ENCODE peak calls at places on chromosomes 3 and 15, in eight cellular contexts. S, A, V, X, P, H, E and D are unnamed samples.

GRCh38 chr15:99268431-99268830 is 17.1 kb downstream of the LRRC28 start:
- DNase-seq in P (no peak), A (no peak), V (no peak), H (no peak), E (no peak), X (no peak), S (no peak), D (no peak)

GRCh38 chr15:29821416-29822099 is 710 bp downstream of the TJP1 start:
- DNase-seq in V (peak), H (no peak), A (peak), P (peak), E (no peak), S (peak), X (peak), D (peak)

GRCh38 chr15:70478251-70478990 is 284.9 kb downstream of the UACA start:
- DNase-seq in E (peak), X (no peak), P (no peak), S (no peak), H (no peak), V (no peak), A (no peak), D (peak)

GRCh38 chr3:81216192-81216591 is 545.3 kb downstream of the GBE1 start:
- DNase-seq in P (no peak), E (no peak), X (peak), A (no peak), H (no peak), V (no peak), S (no peak), D (no peak)

GRCh38 chr3:188712257-188712924 is 459.4 kb upstream of the TPRG1 start:
- DNase-seq in S (peak), P (no peak), H (no peak), X (no peak), E (peak), A (peak), V (no peak), D (peak)

GRCh38 chr3:38689346-38689745 is 39.9 kb upstream of the SCN5A start:
- DNase-seq in V (no peak), H (no peak), S (no peak), X (no peak), A (no peak), E (no peak), P (no peak), D (no peak)

GRCh38 chr3:41202834-41203345 is 3.6 kb downstream of the CTNNB1 start:
- DNase-seq in P (no peak), H (no peak), V (no peak), S (peak), E (peak), A (peak), X (peak), D (no peak)

GRCh38 chr3:15317164-15317477 is 15.3 kb downstream of the SH3BP5 start:
- DNase-seq in E (no peak), V (no peak), H (no peak), A (no peak), X (no peak), S (peak), P (no peak), D (no peak)

GRCh38 chr3:43194069-43194468 is 88.2 kb upstream of the POMGNT2 start:
- DNase-seq in X (no peak), V (no peak), E (no peak), H (no peak), P (no peak), S (no peak), A (no peak), D (no peak)

GRCh38 chr15:62208367-62208766 is 43.3 kb upstream of the C2CD4B start:
- DNase-seq in P (no peak), S (no peak), A (no peak), V (no peak), H (no peak), X (no peak), E (no peak), D (no peak)

GRCh38 chr3:146250449-146251382 is at the start of gene PLSCR4:
- DNase-seq in S (peak), A (no peak), E (no peak), H (no peak), V (peak), X (peak), P (peak), D (peak)

GRCh38 chr3:32685604-32686185 is 707 bp downstream of the CNOT10 start:
- DNase-seq in X (peak), V (no peak), S (peak), A (no peak), H (no peak), P (no peak), E (no peak), D (no peak)
- TF ChIP-seq CTCF in X (no peak), V (peak), S (no peak), A (no peak), H (no peak), P (no peak), E (no peak), D (no peak)

DNA sequence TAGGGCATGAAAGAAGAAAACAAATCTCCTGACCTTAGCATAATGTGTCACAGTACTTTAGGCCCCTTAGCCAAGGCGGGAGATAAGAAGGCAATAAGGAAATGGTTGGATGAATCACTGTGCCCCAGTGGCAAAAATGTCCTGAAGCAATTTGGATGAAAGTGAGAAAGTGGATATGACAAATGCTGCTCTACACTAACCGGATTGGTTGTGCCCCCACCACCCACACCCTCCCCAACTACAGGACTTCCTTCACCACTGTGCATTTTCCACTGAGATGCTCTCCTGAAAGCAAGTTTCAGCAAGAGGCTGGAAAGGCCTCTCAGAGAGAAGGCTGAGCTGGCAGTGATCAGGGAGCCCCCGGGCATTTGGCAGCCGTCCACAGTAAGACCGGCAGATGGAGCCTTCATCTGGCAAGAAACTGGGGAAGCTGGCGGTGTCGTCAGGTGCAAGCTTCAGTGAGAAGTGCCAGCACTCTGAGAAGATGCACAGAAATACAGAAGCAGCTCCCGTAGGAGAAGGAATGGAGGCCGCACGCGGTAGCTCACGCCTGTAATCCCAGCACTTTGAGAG is 63.8 kb downstream of the ATP1B3 start:
- DNase-seq in P (peak), X (peak), S (peak), A (no peak), H (no peak), V (no peak), E (no peak), D (no peak)
- TF ChIP-seq CTCF in P (no peak), X (no peak), S (no peak), A (no peak), H (no peak), V (no peak), E (no peak), D (no peak)

DNA sequence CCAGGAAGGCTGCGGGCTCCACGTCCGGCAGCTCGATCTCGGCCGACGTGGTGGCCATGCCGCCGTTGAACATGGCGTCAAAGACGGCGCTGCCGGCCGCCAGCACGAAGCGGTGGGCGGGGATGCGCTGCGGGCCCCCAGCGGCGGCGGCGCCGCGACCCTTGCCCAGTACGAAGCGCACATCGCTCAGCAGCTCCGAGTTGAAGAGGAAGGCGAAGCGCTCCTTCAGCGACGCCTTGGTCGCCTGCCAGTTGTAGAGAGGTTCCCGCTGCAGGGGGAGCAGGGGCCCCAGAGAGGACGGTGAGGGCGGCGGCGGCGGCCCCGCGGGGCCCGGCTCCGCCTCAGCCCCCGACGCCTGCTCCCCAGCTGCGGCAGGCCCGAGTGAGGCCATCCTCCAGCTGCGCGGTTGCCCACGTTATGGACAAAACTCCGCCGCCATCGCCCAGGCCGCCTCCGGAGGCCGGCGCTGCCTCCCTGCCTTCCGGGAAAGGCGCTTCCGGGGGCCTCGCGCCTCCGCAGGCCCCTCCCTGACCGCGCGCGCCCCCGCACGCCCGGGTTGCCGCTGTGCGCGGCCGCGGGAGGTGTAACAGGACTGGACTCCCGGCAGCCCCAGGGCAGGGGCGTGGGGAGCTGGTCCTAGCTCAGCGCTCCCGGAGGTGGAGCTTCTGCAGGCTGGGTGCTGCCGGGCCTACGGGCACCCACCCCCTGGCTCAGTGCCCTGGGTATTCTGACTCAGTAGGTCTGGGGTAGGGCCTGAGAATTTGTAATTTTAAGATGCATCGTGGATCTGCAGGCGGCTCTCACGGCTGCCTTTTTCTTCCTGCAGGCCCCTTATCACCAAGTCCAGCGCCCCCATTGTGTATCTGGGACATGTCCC is at the start of gene BTBD1:
- DNase-seq in V (peak), X (peak), A (peak), S (peak), E (peak), H (peak), P (peak), D (peak)
- TF ChIP-seq CTCF in V (no peak), X (no peak), A (peak), S (peak), E (no peak), H (no peak), P (no peak), D (no peak)

DNA sequence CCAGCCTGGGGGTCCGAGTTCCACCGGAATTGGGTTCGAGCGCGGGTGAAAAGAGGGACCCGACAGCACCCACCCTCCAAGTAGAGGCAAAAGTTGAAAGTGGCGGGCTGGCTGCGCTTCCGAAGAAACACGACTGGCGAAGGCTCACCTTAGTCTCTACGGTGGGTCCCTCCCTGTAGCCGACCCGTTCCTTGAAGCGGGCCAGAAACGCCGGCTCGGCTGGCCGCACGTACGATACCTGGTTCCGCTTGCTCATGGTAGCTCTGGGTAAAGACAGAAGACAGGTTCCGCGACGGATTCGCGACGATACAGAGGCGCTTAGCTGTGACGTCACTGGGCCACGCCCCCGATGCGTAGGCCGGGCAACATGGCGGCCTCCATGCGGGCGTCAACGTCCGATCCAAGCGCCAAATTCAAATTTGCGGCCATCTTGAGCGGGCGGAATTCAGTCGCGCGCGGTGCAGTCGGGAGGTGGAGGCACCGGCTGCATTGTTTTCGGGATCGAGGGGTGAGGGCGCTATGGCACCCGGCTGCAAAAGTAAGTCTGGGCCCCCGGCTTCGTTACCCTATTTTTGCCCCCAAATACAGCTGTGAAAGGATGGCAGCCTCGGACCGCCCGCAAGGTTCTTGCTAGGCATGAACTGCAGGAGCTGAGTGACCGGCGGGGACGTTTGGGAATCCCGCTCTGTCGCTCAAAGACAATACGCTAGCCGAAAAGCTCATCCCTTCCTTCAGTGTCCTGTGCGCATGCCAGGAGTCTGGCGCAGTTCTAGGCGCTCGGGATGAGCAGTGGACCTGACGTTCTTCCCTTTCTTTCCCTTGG is at the start of the genes KIAA1143 and KIF15:
- DNase-seq in H (peak), P (peak), V (peak), S (peak), E (peak), A (peak), X (peak), D (peak)
- TF ChIP-seq CTCF in H (no peak), P (no peak), V (no peak), S (peak), E (no peak), A (no peak), X (no peak), D (no peak)

GRCh38 chr3:151008699-151009098 is 36.2 kb upstream of the CLRN1 start:
- DNase-seq in P (no peak), X (no peak), V (no peak), H (no peak), E (no peak), S (peak), A (no peak), D (no peak)
- TF ChIP-seq CTCF in P (no peak), X (peak), V (peak), H (no peak), E (no peak), S (peak), A (peak), D (no peak)